ENCODE peak calls at places on chromosomes 1 and 21, in four cellular contexts. J is K562, I is GM12878, H is GM12891. V is an unnamed sample.

GRCh38 chr1:94550396-94550795 is 8.8 kb upstream of the F3 start:
- DNase-seq in J (no peak), I (no peak), H (no peak), V (no peak)

GRCh38 chr1:12772520-12772919 is 1.0 kb upstream of the PRAMEF12 start:
- DNase-seq in J (no peak), I (no peak), H (no peak), V (no peak)

GRCh38 chr1:68328485-68328884 is 96.2 kb upstream of the WLS start:
- DNase-seq in J (no peak), I (no peak), H (no peak), V (no peak)

GRCh38 chr1:89356658-89357400 is 7.0 kb upstream of the GBP6 start:
- DNase-seq in J (no peak), I (no peak), H (no peak), V (no peak)

GRCh38 chr21:34889537-34890257 is 159.4 kb downstream of the RUNX1 start:
- DNase-seq in J (peak; percentile 87), I (no peak), H (peak; percentile 76), V (peak; percentile 87)

GRCh38 chr1:46197551-46198025 is 646 bp downstream of the POMGNT1 start:
- DNase-seq in J (peak; percentile 54), I (no peak), H (no peak), V (no peak)

GRCh38 chr1:206895837-206896242 is 1.4 kb upstream of the IL24 start:
- DNase-seq in J (no peak), I (no peak), H (no peak), V (no peak)

GRCh38 chr1:36842448-36842847 is 191.9 kb downstream of the GRIK3 start:
- DNase-seq in J (no peak), I (no peak), H (no peak), V (no peak)

GRCh38 chr1:18211764-18212163 is 104.2 kb downstream of the IGSF21 start:
- DNase-seq in J (no peak), I (no peak), H (no peak), V (no peak)

GRCh38 chr21:44926364-44927101 is 5.8 kb upstream of the ITGB2 start:
- DNase-seq in J (no peak), I (no peak), H (no peak), V (peak; percentile 69)

GRCh38 chr1:242524571-242525359 is at the start of gene PLD5:
- DNase-seq in J (peak; percentile 41), I (no peak), H (no peak), V (no peak)

GRCh38 chr1:67760030-67760821 is 73.0 kb downstream of the GNG12 start:
- DNase-seq in J (peak; percentile 75), I (peak; percentile 90), H (peak; percentile 35), V (no peak)

GRCh38 chr1:89635825-89636815 is 3.2 kb downstream of the LRRC8C start:
- DNase-seq in J (no peak), I (no peak), H (no peak), V (no peak)

GRCh38 chr1:89489037-89489729 is 35.4 kb upstream of the LRRC8B start:
- DNase-seq in J (no peak), I (no peak), H (no peak), V (peak; percentile 80)

GRCh38 chr1:240941706-240942370 is 329.9 kb upstream of the GREM2 start:
- DNase-seq in J (no peak), I (no peak), H (no peak), V (no peak)
- TF ChIP-seq SPI1 in J (no peak), I (no peak), H (no peak), V (no peak)

GRCh38 chr1:233379869-233380438 is 52.4 kb downstream of the MAP3K21 start:
- DNase-seq in J (no peak), I (no peak), H (no peak), V (no peak)

GRCh38 chr1:233372218-233373125 is 44.9 kb downstream of the MAP3K21 start:
- DNase-seq in J (no peak), I (no peak), H (no peak), V (no peak)

GRCh38 chr1:233373226-233373625 is 45.7 kb downstream of the MAP3K21 start:
- DNase-seq in J (no peak), I (no peak), H (no peak), V (no peak)

GRCh38 chr1:233375653-233376052 is 48.1 kb downstream of the MAP3K21 start:
- DNase-seq in J (no peak), I (no peak), H (no peak), V (no peak)

DNA sequence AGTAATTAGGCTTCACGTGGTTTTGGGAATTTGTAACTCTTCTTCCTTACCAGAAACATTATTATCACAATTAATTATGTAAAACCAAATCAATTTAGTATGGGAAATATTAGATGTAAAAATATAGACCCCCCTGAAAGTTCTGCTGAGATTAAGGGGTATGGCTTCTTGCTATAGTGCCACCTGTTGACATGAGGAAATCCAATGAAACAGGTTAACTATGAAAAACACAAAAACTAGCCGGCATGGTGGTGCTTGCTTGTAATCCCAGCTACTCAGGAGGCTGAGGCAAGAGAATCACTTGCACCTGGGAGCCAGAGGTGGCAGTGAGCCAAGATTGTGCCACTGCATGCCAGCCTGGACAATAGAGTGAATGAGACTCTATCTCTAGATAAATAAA is 49.2 kb downstream of the MAP3K21 start:
- DNase-seq in J (no peak), I (no peak), H (no peak), V (no peak)
- TF ChIP-seq SPI1 in J (no peak), I (no peak), H (no peak), V (no peak)

DNA sequence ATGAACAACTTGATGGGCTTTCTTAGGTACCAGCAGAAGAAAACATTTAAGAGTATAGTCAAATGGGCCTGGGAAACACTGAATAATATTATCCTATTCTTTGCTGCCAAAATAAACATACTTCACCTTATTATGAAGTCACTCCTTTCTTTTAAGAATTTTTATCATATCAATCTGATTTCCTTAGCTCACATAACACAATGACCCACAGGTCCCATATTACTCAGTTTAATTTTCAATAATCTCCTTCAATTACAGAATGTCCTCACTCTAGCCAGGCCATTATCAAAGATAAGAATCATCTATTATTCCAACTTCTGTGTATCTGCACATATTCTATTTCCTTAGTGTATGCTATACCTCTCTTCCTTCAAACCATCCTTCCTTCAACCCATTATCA is 63.0 kb downstream of the PIGK start:
- DNase-seq in J (no peak), I (no peak), H (no peak), V (no peak)
- TF ChIP-seq SPI1 in J (no peak), I (no peak), H (no peak), V (no peak)

GRCh38 chr1:235101558-235102258 is 26.9 kb downstream of the TOMM20 start:
- DNase-seq in J (no peak), I (no peak), H (no peak), V (no peak)

GRCh38 chr1:235095938-235096562 is 32.6 kb downstream of the TOMM20 start:
- DNase-seq in J (no peak), I (no peak), H (no peak), V (no peak)

GRCh38 chr1:235098547-235098946 is 30.1 kb downstream of the TOMM20 start:
- DNase-seq in J (no peak), I (no peak), H (no peak), V (no peak)

GRCh38 chr1:235100124-235100801 is 28.4 kb downstream of the TOMM20 start:
- DNase-seq in J (no peak), I (peak; percentile 66), H (no peak), V (no peak)

DNA sequence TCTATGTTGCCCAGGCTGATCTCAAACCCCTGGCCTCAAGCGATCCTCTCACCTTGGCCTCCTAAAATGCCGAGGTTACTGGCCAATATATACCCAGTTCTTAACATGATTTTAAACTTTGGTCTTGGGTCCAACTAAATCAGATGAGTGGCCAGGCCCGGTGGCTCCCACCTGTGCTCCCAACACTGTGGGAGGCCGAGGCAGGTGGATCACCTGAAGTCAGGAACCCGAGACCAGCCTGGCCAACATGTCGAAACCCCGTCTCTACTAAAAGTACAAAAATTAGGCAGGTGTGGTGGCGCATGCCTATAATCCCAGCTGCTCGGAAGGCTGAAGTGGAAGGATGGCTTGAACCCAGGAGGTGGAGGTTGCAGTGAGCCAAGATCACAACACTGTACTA is 29.6 kb downstream of the TOMM20 start:
- DNase-seq in J (no peak), I (no peak), H (no peak), V (no peak)
- TF ChIP-seq SPI1 in J (no peak), I (no peak), H (no peak), V (no peak)

V was measured in HL-60.